ENCODE peak calls at places on chromosome 15, in nine cellular contexts. H, I, X, G, Q, W, S, B and T are unnamed samples.

GRCh38 chr15:28886431-28887343 is 913 bp downstream of the APBA2 start:
- DNase-seq in H (no peak), I (no peak), X (no peak), G (no peak), Q (no peak), W (no peak), S (no peak), B (no peak), T (no peak)

GRCh38 chr15:76553564-76553963 is 217.0 kb downstream of the ISL2 start:
- DNase-seq in H (no peak), I (no peak), X (no peak), G (no peak), Q (no peak), W (no peak), S (no peak), B (no peak), T (no peak)

GRCh38 chr15:36598529-36599177 is 19.2 kb downstream of the CDIN1 start:
- DNase-seq in H (peak; percentile 12), I (no peak), X (no peak), G (no peak), Q (no peak), W (no peak), S (peak; percentile 40), B (no peak), T (no peak)

GRCh38 chr15:61888074-61888780 is 172.0 kb downstream of the VPS13C start:
- DNase-seq in H (no peak), I (no peak), X (no peak), G (peak; percentile 7), Q (peak; percentile 17), W (no peak), S (peak; percentile 2), B (no peak), T (no peak)

GRCh38 chr15:89399070-89399389 is 64.4 kb upstream of the POLG start:
- DNase-seq in H (no peak), I (no peak), X (no peak), G (no peak), Q (no peak), W (no peak), S (no peak), B (no peak), T (no peak)

GRCh38 chr15:87881001-87881400 is 375.5 kb downstream of the NTRK3 start:
- DNase-seq in H (no peak), I (no peak), X (no peak), G (no peak), Q (no peak), W (no peak), S (no peak), B (no peak), T (no peak)

GRCh38 chr15:57697588-57697987 is 8.9 kb upstream of the POLR2M start:
- DNase-seq in H (peak; percentile 70), I (no peak), X (no peak), G (no peak), Q (no peak), W (no peak), S (peak; percentile 38), B (no peak), T (no peak)

GRCh38 chr15:56490461-56490860 is 25.5 kb upstream of the MNS1 start:
- DNase-seq in H (no peak), I (no peak), X (no peak), G (no peak), Q (no peak), W (no peak), S (no peak), B (no peak), T (no peak)

GRCh38 chr15:88476635-88477038 is 9.1 kb downstream of the MRPS11 start:
- DNase-seq in H (peak; percentile 43), I (peak; percentile 39), X (peak; percentile 51), G (peak; percentile 10), Q (peak; percentile 36), W (peak; percentile 47), S (peak; percentile 25), B (peak; percentile 14), T (no peak)